ENCODE peak calls at places on chromosome 16, in ten cellular contexts. One of them, this sample, is unnamed.

GRCh38 chr16:78237346-78237745 is 137.9 kb downstream of the WWOX start:
- DNase-seq in progenitor cell of endocrine pancreas: no peak
- DNase-seq in occipital lobe: no peak
- DNase-seq in naive B cell: no peak
- DNase-seq in AG08395: no peak
- DNase-seq in RCC 7860: no peak
- DNase-seq in GM12865: no peak
- DNase-seq in NCI-H510A: no peak
- DNase-seq in cardiac fibroblast: no peak
- DNase-seq in tibial artery: no peak
- DNase-seq in this sample: no peak

GRCh38 chr16:31455601-31456314 is 3.5 kb upstream of the ARMC5 start:
- DNase-seq in progenitor cell of endocrine pancreas: no peak
- DNase-seq in occipital lobe: no peak
- DNase-seq in naive B cell: no peak
- DNase-seq in AG08395: no peak
- DNase-seq in RCC 7860: no peak
- DNase-seq in GM12865: no peak
- DNase-seq in NCI-H510A: no peak
- DNase-seq in cardiac fibroblast: peak; percentile 27
- DNase-seq in tibial artery: peak; percentile 54
- DNase-seq in this sample: no peak

GRCh38 chr16:77660311-77660710 is 62.0 kb upstream of the NUDT7 start:
- DNase-seq in progenitor cell of endocrine pancreas: no peak
- DNase-seq in occipital lobe: no peak
- DNase-seq in naive B cell: no peak
- DNase-seq in AG08395: peak; percentile 53
- DNase-seq in RCC 7860: peak; percentile 10
- DNase-seq in GM12865: peak; percentile 9
- DNase-seq in NCI-H510A: no peak
- DNase-seq in cardiac fibroblast: peak; percentile 41
- DNase-seq in tibial artery: no peak
- DNase-seq in this sample: peak; percentile 67

GRCh38 chr16:68309798-68310197 is 948 bp downstream of the SLC7A6OS start:
- DNase-seq in progenitor cell of endocrine pancreas: no peak
- DNase-seq in occipital lobe: no peak
- DNase-seq in naive B cell: no peak
- DNase-seq in AG08395: no peak
- DNase-seq in RCC 7860: no peak
- DNase-seq in GM12865: peak; percentile 42
- DNase-seq in NCI-H510A: no peak
- DNase-seq in cardiac fibroblast: no peak
- DNase-seq in tibial artery: no peak
- DNase-seq in this sample: no peak

GRCh38 chr16:17277981-17278381 is 192.8 kb downstream of the XYLT1 start:
- DNase-seq in progenitor cell of endocrine pancreas: no peak
- DNase-seq in occipital lobe: no peak
- DNase-seq in naive B cell: peak; percentile 49
- DNase-seq in AG08395: no peak
- DNase-seq in RCC 7860: no peak
- DNase-seq in GM12865: peak; percentile 61
- DNase-seq in NCI-H510A: peak; percentile 45
- DNase-seq in cardiac fibroblast: peak; percentile 19
- DNase-seq in tibial artery: no peak
- DNase-seq in this sample: peak; percentile 57

GRCh38 chr16:26667271-26667703 is 399.4 kb upstream of the C16orf82 start:
- DNase-seq in progenitor cell of endocrine pancreas: no peak
- DNase-seq in occipital lobe: no peak
- DNase-seq in naive B cell: no peak
- DNase-seq in AG08395: no peak
- DNase-seq in RCC 7860: no peak
- DNase-seq in GM12865: no peak
- DNase-seq in NCI-H510A: no peak
- DNase-seq in cardiac fibroblast: no peak
- DNase-seq in tibial artery: no peak
- DNase-seq in this sample: no peak

GRCh38 chr16:53695070-53695469 is 8.6 kb downstream of the RPGRIP1L start:
- DNase-seq in progenitor cell of endocrine pancreas: no peak
- DNase-seq in occipital lobe: no peak
- DNase-seq in naive B cell: no peak
- DNase-seq in AG08395: peak; percentile 83
- DNase-seq in RCC 7860: peak; percentile 52
- DNase-seq in GM12865: no peak
- DNase-seq in NCI-H510A: no peak
- DNase-seq in cardiac fibroblast: no peak
- DNase-seq in tibial artery: no peak
- DNase-seq in this sample: no peak

GRCh38 chr16:77780378-77780837 is 8.0 kb upstream of the VAT1L start:
- DNase-seq in progenitor cell of endocrine pancreas: no peak
- DNase-seq in occipital lobe: no peak
- DNase-seq in naive B cell: no peak
- DNase-seq in AG08395: peak; percentile 89
- DNase-seq in RCC 7860: peak; percentile 29
- DNase-seq in GM12865: no peak
- DNase-seq in NCI-H510A: no peak
- DNase-seq in cardiac fibroblast: peak; percentile 49
- DNase-seq in tibial artery: no peak
- DNase-seq in this sample: no peak

GRCh38 chr16:78416400-78416799 is 316.9 kb downstream of the WWOX start:
- DNase-seq in progenitor cell of endocrine pancreas: no peak
- DNase-seq in occipital lobe: no peak
- DNase-seq in naive B cell: no peak
- DNase-seq in AG08395: no peak
- DNase-seq in RCC 7860: no peak
- DNase-seq in GM12865: no peak
- DNase-seq in NCI-H510A: no peak
- DNase-seq in cardiac fibroblast: no peak
- DNase-seq in tibial artery: no peak
- DNase-seq in this sample: no peak

GRCh38 chr16:56199164-56199563 is 7.9 kb downstream of the GNAO1 start:
- DNase-seq in progenitor cell of endocrine pancreas: no peak
- DNase-seq in occipital lobe: no peak
- DNase-seq in naive B cell: peak; percentile 19
- DNase-seq in AG08395: no peak
- DNase-seq in RCC 7860: no peak
- DNase-seq in GM12865: peak; percentile 54
- DNase-seq in NCI-H510A: no peak
- DNase-seq in cardiac fibroblast: no peak
- DNase-seq in tibial artery: no peak
- DNase-seq in this sample: no peak

GRCh38 chr16:2835638-2836493 is 5.8 kb downstream of the ZG16B start:
- DNase-seq in progenitor cell of endocrine pancreas: no peak
- DNase-seq in occipital lobe: no peak
- DNase-seq in naive B cell: no peak
- DNase-seq in AG08395: peak; percentile 96
- DNase-seq in RCC 7860: peak; percentile 100
- DNase-seq in GM12865: no peak
- DNase-seq in NCI-H510A: no peak
- DNase-seq in cardiac fibroblast: peak; percentile 91
- DNase-seq in tibial artery: no peak
- DNase-seq in this sample: peak; percentile 96

GRCh38 chr16:80509872-80510271 is 30.9 kb upstream of the DYNLRB2 start:
- DNase-seq in progenitor cell of endocrine pancreas: no peak
- DNase-seq in occipital lobe: no peak
- DNase-seq in naive B cell: no peak
- DNase-seq in AG08395: no peak
- DNase-seq in RCC 7860: no peak
- DNase-seq in GM12865: no peak
- DNase-seq in NCI-H510A: no peak
- DNase-seq in cardiac fibroblast: no peak
- DNase-seq in tibial artery: no peak
- DNase-seq in this sample: no peak

GRCh38 chr16:78170360-78170928 is 71.0 kb downstream of the WWOX start:
- DNase-seq in progenitor cell of endocrine pancreas: no peak
- DNase-seq in occipital lobe: no peak
- DNase-seq in naive B cell: no peak
- DNase-seq in AG08395: no peak
- DNase-seq in RCC 7860: no peak
- DNase-seq in GM12865: no peak
- DNase-seq in NCI-H510A: no peak
- DNase-seq in cardiac fibroblast: no peak
- DNase-seq in tibial artery: no peak
- DNase-seq in this sample: no peak

GRCh38 chr16:67546761-67547422 is 15.4 kb upstream of the CTCF start:
- DNase-seq in progenitor cell of endocrine pancreas: peak; percentile 74
- DNase-seq in occipital lobe: no peak
- DNase-seq in naive B cell: peak; percentile 72
- DNase-seq in AG08395: peak; percentile 80
- DNase-seq in RCC 7860: peak; percentile 43
- DNase-seq in GM12865: peak; percentile 84
- DNase-seq in NCI-H510A: no peak
- DNase-seq in cardiac fibroblast: peak; percentile 82
- DNase-seq in tibial artery: peak; percentile 82
- DNase-seq in this sample: peak; percentile 81

GRCh38 chr16:5502467-5502869 is 404.9 kb upstream of the EEF2KMT start:
- DNase-seq in progenitor cell of endocrine pancreas: peak; percentile 39
- DNase-seq in occipital lobe: peak; percentile 26
- DNase-seq in naive B cell: no peak
- DNase-seq in AG08395: no peak
- DNase-seq in RCC 7860: peak; percentile 5
- DNase-seq in GM12865: peak; percentile 13
- DNase-seq in NCI-H510A: no peak
- DNase-seq in cardiac fibroblast: no peak
- DNase-seq in tibial artery: no peak
- DNase-seq in this sample: peak; percentile 39

GRCh38 chr16:22075043-22075757 is 17.1 kb upstream of the VWA3A start:
- DNase-seq in progenitor cell of endocrine pancreas: no peak
- DNase-seq in occipital lobe: no peak
- DNase-seq in naive B cell: no peak
- DNase-seq in AG08395: no peak
- DNase-seq in RCC 7860: peak; percentile 24
- DNase-seq in GM12865: no peak
- DNase-seq in NCI-H510A: no peak
- DNase-seq in cardiac fibroblast: no peak
- DNase-seq in tibial artery: no peak
- DNase-seq in this sample: no peak

GRCh38 chr16:69112285-69113129 is 7.1 kb downstream of the HAS3 start:
- DNase-seq in progenitor cell of endocrine pancreas: peak; percentile 62
- DNase-seq in occipital lobe: no peak
- DNase-seq in naive B cell: no peak
- DNase-seq in AG08395: peak; percentile 72
- DNase-seq in RCC 7860: peak; percentile 20
- DNase-seq in GM12865: peak; percentile 61
- DNase-seq in NCI-H510A: no peak
- DNase-seq in cardiac fibroblast: peak; percentile 60
- DNase-seq in tibial artery: peak; percentile 55
- DNase-seq in this sample: peak; percentile 59

GRCh38 chr16:29649560-29650494 is 13.2 kb upstream of the SPN start:
- DNase-seq in progenitor cell of endocrine pancreas: no peak
- DNase-seq in occipital lobe: no peak
- DNase-seq in naive B cell: no peak
- DNase-seq in AG08395: no peak
- DNase-seq in RCC 7860: no peak
- DNase-seq in GM12865: no peak
- DNase-seq in NCI-H510A: no peak
- DNase-seq in cardiac fibroblast: no peak
- DNase-seq in tibial artery: no peak
- DNase-seq in this sample: no peak

This sample was measured in T47D.